ENCODE peak calls at places on chromosome 6, in four cellular contexts. O is endodermal cell, Y is prostate gland, H is AG04450. A is an unnamed sample.

GRCh38 chr6:119445666-119446622 is 96.4 kb upstream of the MAN1A1 start:
- DNase-seq in O (peak), Y (no peak), H (no peak), A (no peak)

GRCh38 chr6:98980814-98981213 is 33.1 kb upstream of the FBXL4 start:
- DNase-seq in O (peak), H (no peak), Y (no peak), A (no peak)

GRCh38 chr6:130577178-130577919 is 211.5 kb downstream of the TMEM200A start:
- DNase-seq in Y (no peak), O (no peak), H (no peak), A (no peak)

GRCh38 chr6:400815-401214 is 9.3 kb downstream of the IRF4 start:
- DNase-seq in H (no peak), O (no peak), Y (no peak), A (no peak)

GRCh38 chr6:28410767-28411166 is 11.2 kb upstream of the ZSCAN12 start:
- DNase-seq in O (no peak), H (no peak), Y (no peak), A (no peak)

GRCh38 chr6:1605822-1606532 is 3.7 kb upstream of the FOXC1 start:
- DNase-seq in H (no peak), O (no peak), Y (no peak), A (no peak)

GRCh38 chr6:142187209-142187608 is 40.1 kb downstream of the VTA1 start:
- DNase-seq in O (no peak), Y (no peak), H (no peak), A (no peak)

GRCh38 chr6:13427838-13428527 is 59.4 kb downstream of the GFOD1 start:
- DNase-seq in Y (no peak), O (peak), H (no peak), A (no peak)

GRCh38 chr6:40160826-40161225 is 226.6 kb upstream of the MOCS1 start:
- DNase-seq in H (no peak), O (no peak), Y (no peak), A (no peak)

GRCh38 chr6:53983301-53983700 is 127.9 kb upstream of the MLIP start:
- DNase-seq in H (no peak), O (no peak), Y (no peak), A (no peak)

GRCh38 chr6:146904596-146904995 is 299.6 kb upstream of the STXBP5 start:
- DNase-seq in O (no peak), Y (no peak), H (no peak), A (no peak)

GRCh38 chr6:136036601-136037000 is 185.1 kb downstream of the PDE7B start:
- DNase-seq in Y (no peak), O (no peak), H (no peak), A (no peak)

GRCh38 chr6:145865595-145865994 is 51.0 kb upstream of the FBXO30 start:
- DNase-seq in H (no peak), O (no peak), Y (no peak), A (no peak)

GRCh38 chr6:38153511-38153910 is 334.0 kb downstream of the ZFAND3 start:
- DNase-seq in H (no peak), O (peak), Y (no peak), A (no peak)

GRCh38 chr6:148885154-148885870 is 138.5 kb downstream of the UST start:
- DNase-seq in O (no peak), Y (no peak), H (peak), A (peak)

GRCh38 chr6:25094726-25095125 is 159.0 kb upstream of the RIPOR2 start:
- DNase-seq in H (no peak), O (no peak), Y (no peak), A (no peak)

GRCh38 chr6:80520195-80520594 is 413.7 kb downstream of the BCKDHB start:
- DNase-seq in H (peak), Y (no peak), O (no peak), A (no peak)

GRCh38 chr6:126516411-126516810 is 176.5 kb downstream of the CENPW start:
- DNase-seq in O (no peak), Y (no peak), H (no peak), A (no peak)

GRCh38 chr6:29011276-29011734 is 6.2 kb upstream of the ZNF311 start:
- DNase-seq in H (no peak), Y (peak), O (peak), A (no peak)

GRCh38 chr6:12229332-12229731 is 60.8 kb upstream of the EDN1 start:
- DNase-seq in Y (no peak), H (no peak), O (no peak), A (no peak)

GRCh38 chr6:1766663-1767062 is 156.9 kb downstream of the FOXC1 start:
- DNase-seq in H (no peak), Y (no peak), O (no peak), A (no peak)

GRCh38 chr6:130313206-130313605 is 52.6 kb upstream of the TMEM200A start:
- DNase-seq in Y (no peak), O (peak), H (no peak), A (no peak)

GRCh38 chr6:474454-475185 is 83.1 kb downstream of the IRF4 start:
- DNase-seq in Y (no peak), O (no peak), H (no peak), A (no peak)

GRCh38 chr6:131059486-131059885 is 3.6 kb downstream of the EPB41L2 start:
- DNase-seq in H (no peak), O (no peak), Y (no peak), A (peak)

GRCh38 chr6:110020888-110021287 is 42.8 kb downstream of the GPR6 start:
- DNase-seq in Y (no peak), O (no peak), H (no peak), A (no peak)

GRCh38 chr6:53171605-53172467 is 23.2 kb upstream of the GCM1 start:
- DNase-seq in H (peak), Y (peak), O (peak), A (no peak)

DNA sequence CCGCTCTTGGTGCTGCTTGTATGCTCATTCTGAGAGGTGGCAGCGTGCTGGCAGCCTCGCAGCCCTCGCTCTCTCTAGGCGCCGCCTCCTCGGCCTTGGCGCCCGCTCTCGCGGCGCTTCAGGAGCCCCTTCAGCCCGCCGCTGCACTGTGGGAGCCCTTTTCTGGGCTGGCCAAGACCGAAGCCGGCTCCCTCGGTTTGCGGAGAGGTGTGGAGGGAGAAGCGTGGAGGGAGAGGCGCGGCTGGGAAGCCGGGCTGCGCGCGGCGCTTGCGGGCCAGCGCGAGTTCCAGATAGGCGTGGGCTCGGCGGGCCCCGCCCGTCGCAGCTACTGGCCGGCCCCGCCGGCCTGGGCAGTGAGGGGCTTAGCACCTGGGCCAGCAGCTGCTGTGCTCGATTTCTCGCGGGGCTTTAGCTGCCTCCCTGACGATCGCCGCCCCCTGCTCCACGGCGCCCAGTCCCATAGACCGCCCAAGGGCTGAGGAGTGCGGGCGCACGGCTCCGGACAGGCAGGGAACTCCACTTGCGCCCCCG is 19.5 kb upstream of the FAM8A1 start:
- DNase-seq in H (no peak), O (peak), Y (no peak), A (no peak)
- H3K4me3 ChIP-seq in H (peak), O (no peak), Y (peak), A (peak)

GRCh38 chr6:26316291-26316690 is 48.7 kb upstream of the BTN3A2 start:
- DNase-seq in H (no peak), O (no peak), Y (no peak), A (no peak)

GRCh38 chr6:26318459-26319404 is 46.3 kb upstream of the BTN3A2 start:
- DNase-seq in Y (no peak), H (no peak), O (peak), A (no peak)

GRCh38 chr6:26321005-26321404 is 44.0 kb upstream of the BTN3A2 start:
- DNase-seq in H (no peak), O (no peak), Y (no peak), A (no peak)

GRCh38 chr6:26317503-26317902 is 47.5 kb upstream of the BTN3A2 start:
- DNase-seq in O (no peak), Y (no peak), H (no peak), A (no peak)

GRCh38 chr6:26319405-26320128 is 45.4 kb upstream of the BTN3A2 start:
- DNase-seq in O (peak), Y (no peak), H (no peak), A (no peak)
- TF ChIP-seq CTCF in O (peak), Y (no peak), H (no peak), A (no peak)

DNA sequence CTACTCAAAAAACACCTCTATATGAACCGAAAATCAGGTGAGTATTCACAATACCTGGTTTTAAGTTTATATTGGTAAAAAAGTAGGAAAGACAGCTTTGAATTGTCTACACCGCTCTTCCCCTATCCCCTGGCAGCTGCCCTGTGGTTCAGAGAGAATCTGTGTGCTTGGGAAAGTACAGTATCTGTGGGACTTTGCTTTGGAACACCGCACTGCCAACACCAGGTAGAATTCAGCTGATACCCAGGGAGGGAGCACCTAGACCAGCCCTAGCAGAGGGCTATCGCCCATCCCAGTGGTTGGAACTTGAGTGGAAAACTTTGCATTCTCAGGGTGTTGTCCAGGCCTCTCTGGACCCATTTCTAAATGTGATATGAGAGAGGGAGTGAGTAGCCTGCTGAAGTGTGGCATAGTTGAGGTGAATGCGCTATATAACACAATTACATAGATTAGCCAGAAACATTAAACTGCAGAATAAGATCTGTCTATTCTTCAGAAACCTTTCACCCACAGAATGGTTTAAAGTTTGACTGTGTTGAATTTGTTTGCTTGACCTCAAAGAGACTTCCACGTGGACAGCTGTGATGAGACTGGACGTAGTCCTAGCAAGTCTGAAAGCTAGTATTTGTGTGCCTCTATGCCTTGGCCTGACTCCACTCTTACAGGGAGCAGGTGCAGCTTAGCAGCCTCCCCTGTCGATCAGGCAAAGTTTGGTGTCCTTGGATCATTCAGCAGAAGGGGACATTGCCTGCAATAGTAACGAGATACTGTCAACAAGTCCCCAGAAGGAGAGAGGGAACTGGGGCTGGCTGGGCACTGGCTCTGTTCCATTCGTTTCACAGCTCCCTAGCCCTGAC is 11.5 kb upstream of the MPC1 start:
- DNase-seq in H (no peak), O (no peak), Y (no peak), A (no peak)
- H3K4me3 ChIP-seq in H (no peak), O (no peak), Y (no peak), A (no peak)

GRCh38 chr6:21597243-21597682 is 3.7 kb downstream of the SOX4 start:
- DNase-seq in O (no peak), H (no peak), Y (no peak), A (no peak)
- TF ChIP-seq CTCF in O (peak), H (no peak), Y (no peak), A (no peak)

GRCh38 chr6:89242574-89243330 is 25.6 kb upstream of the GABRR1 start:
- DNase-seq in H (peak), Y (peak), O (peak), A (peak)
- H3K4me3 ChIP-seq in H (no peak), Y (no peak), O (no peak), A (no peak)

GRCh38 chr6:161434921-161435411 is 161.1 kb upstream of the AGPAT4 start:
- DNase-seq in H (peak), Y (peak), O (no peak), A (peak)

GRCh38 chr6:161434331-161434730 is 160.5 kb upstream of the AGPAT4 start:
- DNase-seq in H (no peak), Y (no peak), O (no peak), A (no peak)

GRCh38 chr6:161432546-161432945 is 158.7 kb upstream of the AGPAT4 start:
- DNase-seq in Y (no peak), H (no peak), O (no peak), A (no peak)

GRCh38 chr6:161435426-161436065 is 161.7 kb upstream of the AGPAT4 start:
- DNase-seq in H (no peak), O (no peak), Y (no peak), A (no peak)

DNA sequence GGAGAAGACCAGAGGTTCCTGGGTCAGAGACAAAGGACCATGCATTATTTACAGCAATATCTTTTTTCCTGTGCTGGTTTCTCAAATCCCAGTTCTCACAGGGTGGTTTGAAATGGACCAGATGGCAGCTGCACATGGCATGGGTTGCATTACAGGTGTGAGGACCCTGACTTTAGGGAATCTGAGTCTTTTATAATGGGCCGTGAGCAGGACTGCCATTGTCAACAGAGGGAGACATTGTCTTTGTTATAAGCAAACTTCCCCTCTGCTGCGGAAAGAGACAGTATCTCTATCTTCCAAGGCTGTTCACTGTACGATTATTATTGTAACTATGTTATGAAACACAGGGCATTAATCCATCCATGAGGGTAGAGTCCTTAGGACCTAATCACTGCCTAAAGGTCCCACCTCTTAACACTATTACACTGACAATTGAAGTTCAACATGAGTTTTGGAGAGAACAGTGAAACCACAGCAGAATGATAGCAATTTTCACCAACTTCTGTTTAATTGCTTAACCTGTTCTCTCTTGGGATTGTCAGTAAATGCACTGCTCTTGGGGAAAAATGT is 156.1 kb upstream of the AGPAT4 start:
- DNase-seq in O (no peak), Y (no peak), H (no peak), A (no peak)
- TF ChIP-seq CTCF in O (peak), Y (no peak), H (no peak), A (no peak)

DNA sequence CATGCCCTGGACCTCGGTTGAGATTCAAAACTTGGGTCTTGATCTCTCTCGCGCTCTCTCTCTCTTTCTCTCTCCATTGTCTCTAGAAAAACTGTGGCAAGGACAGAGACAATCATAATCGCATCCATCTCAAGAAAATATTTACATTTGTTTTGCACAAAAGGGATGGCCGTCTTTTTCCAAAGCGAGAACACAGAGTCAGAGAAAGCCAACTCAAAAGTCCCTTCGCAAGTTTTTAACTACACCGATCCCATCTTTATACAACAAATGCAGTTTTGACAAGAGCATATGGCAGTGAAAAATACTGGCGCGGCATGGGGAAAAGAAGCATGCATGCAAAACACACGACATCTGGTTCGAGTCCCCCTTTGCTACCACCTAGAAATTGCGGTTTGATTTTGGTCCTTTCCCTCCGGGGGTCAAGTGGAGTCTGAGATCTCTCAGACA is 1.4 kb downstream of the OLIG3 start:
- DNase-seq in H (no peak), Y (no peak), O (peak), A (no peak)
- H3K4me3 ChIP-seq in H (no peak), Y (no peak), O (peak), A (no peak)

GRCh38 chr6:19452495-19452894 is 384.7 kb upstream of the ID4 start:
- DNase-seq in O (peak), Y (no peak), H (no peak), A (no peak)
- TF ChIP-seq CTCF in O (peak), Y (no peak), H (no peak), A (no peak)

DNA sequence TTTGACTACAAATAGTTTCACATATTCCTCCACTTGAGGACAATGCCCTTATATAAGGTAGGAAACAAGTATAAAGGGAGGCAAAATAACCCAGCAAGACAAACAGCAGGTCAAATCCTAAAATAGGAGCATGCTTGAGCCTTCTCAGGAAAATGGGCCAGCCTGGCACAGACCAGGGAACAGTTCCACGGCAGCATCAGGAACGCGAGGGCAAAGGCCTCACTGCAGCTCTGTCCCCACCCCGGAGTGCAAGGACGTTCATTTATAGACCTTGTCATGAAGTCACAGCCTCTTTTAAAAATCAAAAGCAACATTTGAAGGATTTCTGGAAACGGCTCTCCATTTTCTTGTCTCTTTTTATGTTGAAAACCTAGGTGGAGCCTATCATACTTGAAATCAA is 17.1 kb downstream of the PDE10A start:
- DNase-seq in O (no peak), Y (no peak), H (no peak), A (no peak)
- H3K4me3 ChIP-seq in O (no peak), Y (no peak), H (no peak), A (no peak)

A was measured in AG04449.